ENCODE peak calls at places on chromosomes 4 and X, in ten cellular contexts. One of them, this sample, is unnamed.

GRCh38 chr4:152687974-152688599 is 8.3 kb upstream of the TMEM154 start:
- DNase-seq in adrenal gland: no peak
- DNase-seq in ovary: no peak
- DNase-seq in astrocyte of the cerebellum: no peak
- DNase-seq in fibroblast of pulmonary artery: no peak
- DNase-seq in progenitor cell of endocrine pancreas: no peak
- DNase-seq in AG09309: no peak
- DNase-seq in AG04450: no peak
- DNase-seq in Calu3: no peak
- DNase-seq in hepatocyte: no peak
- DNase-seq in this sample: no peak

GRCh38 chrX:49202022-49202421 is 2.0 kb upstream of the SYP start:
- DNase-seq in AG04450: no peak
- DNase-seq in astrocyte of the cerebellum: no peak
- DNase-seq in adrenal gland: no peak
- DNase-seq in Calu3: no peak
- DNase-seq in fibroblast of pulmonary artery: no peak
- DNase-seq in progenitor cell of endocrine pancreas: no peak
- DNase-seq in hepatocyte: no peak
- DNase-seq in AG09309: no peak
- DNase-seq in ovary: no peak
- DNase-seq in this sample: no peak

GRCh38 chrX:138777230-138777629 is 65.7 kb upstream of the FGF13 start:
- DNase-seq in Calu3: no peak
- DNase-seq in ovary: no peak
- DNase-seq in AG04450: no peak
- DNase-seq in adrenal gland: no peak
- DNase-seq in AG09309: no peak
- DNase-seq in fibroblast of pulmonary artery: no peak
- DNase-seq in astrocyte of the cerebellum: no peak
- DNase-seq in progenitor cell of endocrine pancreas: no peak
- DNase-seq in hepatocyte: no peak
- DNase-seq in this sample: no peak

GRCh38 chrX:2707334-2707760 is 16.3 kb downstream of the CD99 start:
- DNase-seq in AG09309: no peak
- DNase-seq in fibroblast of pulmonary artery: peak
- DNase-seq in ovary: no peak
- DNase-seq in hepatocyte: peak
- DNase-seq in AG04450: peak
- DNase-seq in adrenal gland: peak
- DNase-seq in progenitor cell of endocrine pancreas: no peak
- DNase-seq in Calu3: no peak
- DNase-seq in astrocyte of the cerebellum: no peak
- DNase-seq in this sample: no peak

GRCh38 chr4:74671074-74671698 is 123.1 kb downstream of the BTC start:
- DNase-seq in adrenal gland: peak
- DNase-seq in ovary: peak
- DNase-seq in progenitor cell of endocrine pancreas: peak
- DNase-seq in fibroblast of pulmonary artery: peak
- DNase-seq in hepatocyte: peak
- DNase-seq in AG04450: peak
- DNase-seq in astrocyte of the cerebellum: peak
- DNase-seq in AG09309: peak
- DNase-seq in Calu3: peak
- DNase-seq in this sample: no peak

GRCh38 chr4:156109943-156110925 is 156.6 kb upstream of the CTSO start:
- DNase-seq in Calu3: peak
- DNase-seq in ovary: peak
- DNase-seq in astrocyte of the cerebellum: no peak
- DNase-seq in fibroblast of pulmonary artery: peak
- DNase-seq in AG04450: no peak
- DNase-seq in adrenal gland: no peak
- DNase-seq in progenitor cell of endocrine pancreas: no peak
- DNase-seq in hepatocyte: peak
- DNase-seq in AG09309: no peak
- DNase-seq in this sample: no peak

GRCh38 chrX:69149466-69150293 is 15.6 kb downstream of the PJA1 start:
- DNase-seq in hepatocyte: no peak
- DNase-seq in progenitor cell of endocrine pancreas: no peak
- DNase-seq in astrocyte of the cerebellum: no peak
- DNase-seq in Calu3: no peak
- DNase-seq in adrenal gland: no peak
- DNase-seq in fibroblast of pulmonary artery: no peak
- DNase-seq in AG09309: no peak
- DNase-seq in AG04450: no peak
- DNase-seq in ovary: no peak
- DNase-seq in this sample: no peak

GRCh38 chr4:95835672-95836071 is 4.2 kb upstream of the PDHA2 start:
- DNase-seq in hepatocyte: peak
- DNase-seq in Calu3: no peak
- DNase-seq in adrenal gland: no peak
- DNase-seq in ovary: no peak
- DNase-seq in AG04450: no peak
- DNase-seq in AG09309: no peak
- DNase-seq in fibroblast of pulmonary artery: no peak
- DNase-seq in progenitor cell of endocrine pancreas: no peak
- DNase-seq in astrocyte of the cerebellum: no peak
- DNase-seq in this sample: no peak

GRCh38 chrX:133151320-133151719 is 54.4 kb upstream of the USP26 start:
- DNase-seq in hepatocyte: peak
- DNase-seq in fibroblast of pulmonary artery: no peak
- DNase-seq in adrenal gland: no peak
- DNase-seq in astrocyte of the cerebellum: no peak
- DNase-seq in ovary: no peak
- DNase-seq in Calu3: peak
- DNase-seq in progenitor cell of endocrine pancreas: no peak
- DNase-seq in AG09309: no peak
- DNase-seq in AG04450: no peak
- DNase-seq in this sample: no peak

GRCh38 chr4:21769404-21770147 is 179.0 kb downstream of the KCNIP4 start:
- DNase-seq in Calu3: peak
- DNase-seq in progenitor cell of endocrine pancreas: no peak
- DNase-seq in hepatocyte: no peak
- DNase-seq in AG09309: peak
- DNase-seq in adrenal gland: no peak
- DNase-seq in AG04450: no peak
- DNase-seq in fibroblast of pulmonary artery: peak
- DNase-seq in astrocyte of the cerebellum: peak
- DNase-seq in ovary: no peak
- DNase-seq in this sample: no peak

GRCh38 chrX:95056901-95057300 is 1382.9 kb downstream of the FAM133A start:
- DNase-seq in progenitor cell of endocrine pancreas: no peak
- DNase-seq in adrenal gland: no peak
- DNase-seq in fibroblast of pulmonary artery: peak
- DNase-seq in ovary: no peak
- DNase-seq in AG09309: no peak
- DNase-seq in hepatocyte: no peak
- DNase-seq in AG04450: no peak
- DNase-seq in Calu3: no peak
- DNase-seq in astrocyte of the cerebellum: peak
- DNase-seq in this sample: no peak

GRCh38 chr4:13647012-13647411 is 19.5 kb upstream of the BOD1L1 start:
- DNase-seq in progenitor cell of endocrine pancreas: no peak
- DNase-seq in AG09309: no peak
- DNase-seq in astrocyte of the cerebellum: no peak
- DNase-seq in fibroblast of pulmonary artery: no peak
- DNase-seq in hepatocyte: no peak
- DNase-seq in ovary: no peak
- DNase-seq in adrenal gland: no peak
- DNase-seq in Calu3: no peak
- DNase-seq in AG04450: no peak
- DNase-seq in this sample: no peak

GRCh38 chrX:39969099-39969825 is 128.5 kb downstream of the BCOR start:
- DNase-seq in progenitor cell of endocrine pancreas: no peak
- DNase-seq in ovary: no peak
- DNase-seq in Calu3: no peak
- DNase-seq in fibroblast of pulmonary artery: no peak
- DNase-seq in hepatocyte: no peak
- DNase-seq in astrocyte of the cerebellum: no peak
- DNase-seq in adrenal gland: no peak
- DNase-seq in AG09309: no peak
- DNase-seq in AG04450: no peak
- DNase-seq in this sample: no peak

GRCh38 chrX:70998402-70999027 is 67.6 kb upstream of the SLC7A3 start:
- DNase-seq in hepatocyte: peak
- DNase-seq in ovary: peak
- DNase-seq in fibroblast of pulmonary artery: peak
- DNase-seq in Calu3: peak
- DNase-seq in AG04450: no peak
- DNase-seq in progenitor cell of endocrine pancreas: no peak
- DNase-seq in AG09309: no peak
- DNase-seq in astrocyte of the cerebellum: peak
- DNase-seq in adrenal gland: peak
- DNase-seq in this sample: no peak

GRCh38 chr4:176063718-176064117 is 1.9 kb upstream of the WDR17 start:
- DNase-seq in AG09309: no peak
- DNase-seq in fibroblast of pulmonary artery: no peak
- DNase-seq in ovary: no peak
- DNase-seq in AG04450: no peak
- DNase-seq in progenitor cell of endocrine pancreas: no peak
- DNase-seq in astrocyte of the cerebellum: no peak
- DNase-seq in Calu3: no peak
- DNase-seq in adrenal gland: no peak
- DNase-seq in hepatocyte: no peak
- DNase-seq in this sample: no peak

GRCh38 chr4:14178421-14178820 is 550.9 kb upstream of the BOD1L1 start:
- DNase-seq in hepatocyte: peak
- DNase-seq in progenitor cell of endocrine pancreas: no peak
- DNase-seq in Calu3: peak
- DNase-seq in adrenal gland: no peak
- DNase-seq in astrocyte of the cerebellum: no peak
- DNase-seq in AG09309: no peak
- DNase-seq in fibroblast of pulmonary artery: peak
- DNase-seq in AG04450: no peak
- DNase-seq in ovary: no peak
- DNase-seq in this sample: no peak

GRCh38 chrX:48090123-48090522 is 18.7 kb upstream of the ZNF630 start:
- DNase-seq in hepatocyte: peak
- DNase-seq in astrocyte of the cerebellum: no peak
- DNase-seq in fibroblast of pulmonary artery: no peak
- DNase-seq in adrenal gland: no peak
- DNase-seq in AG04450: no peak
- DNase-seq in ovary: no peak
- DNase-seq in Calu3: no peak
- DNase-seq in AG09309: no peak
- DNase-seq in progenitor cell of endocrine pancreas: no peak
- DNase-seq in this sample: no peak

GRCh38 chr4:158673633-158674032 is 1.5 kb downstream of the ETFDH start:
- DNase-seq in Calu3: no peak
- DNase-seq in AG09309: no peak
- DNase-seq in progenitor cell of endocrine pancreas: no peak
- DNase-seq in ovary: no peak
- DNase-seq in fibroblast of pulmonary artery: no peak
- DNase-seq in astrocyte of the cerebellum: no peak
- DNase-seq in AG04450: no peak
- DNase-seq in hepatocyte: no peak
- DNase-seq in adrenal gland: no peak
- DNase-seq in this sample: no peak

GRCh38 chr4:183838987-183839712 is 66.0 kb upstream of the STOX2 start:
- DNase-seq in astrocyte of the cerebellum: peak
- DNase-seq in adrenal gland: no peak
- DNase-seq in AG04450: no peak
- DNase-seq in fibroblast of pulmonary artery: peak
- DNase-seq in hepatocyte: peak
- DNase-seq in ovary: no peak
- DNase-seq in progenitor cell of endocrine pancreas: no peak
- DNase-seq in Calu3: no peak
- DNase-seq in AG09309: no peak
- DNase-seq in this sample: no peak

GRCh38 chrX:2696698-2697215 is 5.7 kb downstream of the CD99 start:
- DNase-seq in astrocyte of the cerebellum: no peak
- DNase-seq in progenitor cell of endocrine pancreas: no peak
- DNase-seq in ovary: no peak
- DNase-seq in Calu3: no peak
- DNase-seq in adrenal gland: no peak
- DNase-seq in AG09309: no peak
- DNase-seq in hepatocyte: no peak
- DNase-seq in AG04450: peak
- DNase-seq in fibroblast of pulmonary artery: peak
- DNase-seq in this sample: no peak

GRCh38 chr4:6732441-6733357 is 16.7 kb downstream of the BLOC1S4 start:
- DNase-seq in AG09309: peak
- DNase-seq in fibroblast of pulmonary artery: peak
- DNase-seq in hepatocyte: peak
- DNase-seq in astrocyte of the cerebellum: peak
- DNase-seq in ovary: peak
- DNase-seq in adrenal gland: peak
- DNase-seq in AG04450: peak
- DNase-seq in Calu3: peak
- DNase-seq in progenitor cell of endocrine pancreas: no peak
- DNase-seq in this sample: no peak

GRCh38 chr4:39658756-39659155 is 20.1 kb upstream of the SMIM14 start:
- DNase-seq in ovary: no peak
- DNase-seq in AG09309: no peak
- DNase-seq in fibroblast of pulmonary artery: peak
- DNase-seq in hepatocyte: no peak
- DNase-seq in AG04450: no peak
- DNase-seq in adrenal gland: no peak
- DNase-seq in Calu3: no peak
- DNase-seq in astrocyte of the cerebellum: no peak
- DNase-seq in progenitor cell of endocrine pancreas: no peak
- DNase-seq in this sample: no peak
- TF ChIP-seq CTCF in ovary: no peak
- TF ChIP-seq CTCF in AG09309: peak
- TF ChIP-seq CTCF in fibroblast of pulmonary artery: peak
- TF ChIP-seq CTCF in hepatocyte: peak
- TF ChIP-seq CTCF in AG04450: peak
- TF ChIP-seq CTCF in adrenal gland: peak
- TF ChIP-seq CTCF in Calu3: no peak
- TF ChIP-seq CTCF in astrocyte of the cerebellum: peak
- TF ChIP-seq CTCF in progenitor cell of endocrine pancreas: no peak
- TF ChIP-seq CTCF in this sample: no peak

GRCh38 chrX:96843566-96843965 is 40.1 kb upstream of the RPA4 start:
- DNase-seq in AG04450: no peak
- DNase-seq in hepatocyte: peak
- DNase-seq in ovary: no peak
- DNase-seq in Calu3: no peak
- DNase-seq in fibroblast of pulmonary artery: peak
- DNase-seq in progenitor cell of endocrine pancreas: no peak
- DNase-seq in adrenal gland: no peak
- DNase-seq in AG09309: no peak
- DNase-seq in astrocyte of the cerebellum: no peak
- DNase-seq in this sample: no peak
- TF ChIP-seq CTCF in AG04450: no peak
- TF ChIP-seq CTCF in hepatocyte: peak
- TF ChIP-seq CTCF in ovary: no peak
- TF ChIP-seq CTCF in Calu3: no peak
- TF ChIP-seq CTCF in fibroblast of pulmonary artery: peak
- TF ChIP-seq CTCF in progenitor cell of endocrine pancreas: peak
- TF ChIP-seq CTCF in adrenal gland: no peak
- TF ChIP-seq CTCF in AG09309: peak
- TF ChIP-seq CTCF in astrocyte of the cerebellum: peak
- TF ChIP-seq CTCF in this sample: no peak

GRCh38 chrX:80246273-80246672 is 174.0 kb upstream of the TENT5D start:
- DNase-seq in AG09309: no peak
- DNase-seq in AG04450: no peak
- DNase-seq in astrocyte of the cerebellum: no peak
- DNase-seq in adrenal gland: no peak
- DNase-seq in fibroblast of pulmonary artery: no peak
- DNase-seq in progenitor cell of endocrine pancreas: no peak
- DNase-seq in Calu3: no peak
- DNase-seq in ovary: no peak
- DNase-seq in hepatocyte: no peak
- DNase-seq in this sample: no peak
- TF ChIP-seq CTCF in AG09309: no peak
- TF ChIP-seq CTCF in AG04450: no peak
- TF ChIP-seq CTCF in astrocyte of the cerebellum: no peak
- TF ChIP-seq CTCF in adrenal gland: no peak
- TF ChIP-seq CTCF in fibroblast of pulmonary artery: no peak
- TF ChIP-seq CTCF in progenitor cell of endocrine pancreas: no peak
- TF ChIP-seq CTCF in Calu3: no peak
- TF ChIP-seq CTCF in ovary: no peak
- TF ChIP-seq CTCF in hepatocyte: peak
- TF ChIP-seq CTCF in this sample: no peak

GRCh38 chr4:137610960-137611359 is 78.7 kb upstream of the PCDH18 start:
- DNase-seq in AG09309: no peak
- DNase-seq in progenitor cell of endocrine pancreas: no peak
- DNase-seq in fibroblast of pulmonary artery: peak
- DNase-seq in ovary: no peak
- DNase-seq in AG04450: no peak
- DNase-seq in astrocyte of the cerebellum: no peak
- DNase-seq in Calu3: peak
- DNase-seq in hepatocyte: peak
- DNase-seq in adrenal gland: no peak
- DNase-seq in this sample: no peak
- TF ChIP-seq CTCF in AG09309: peak
- TF ChIP-seq CTCF in progenitor cell of endocrine pancreas: peak
- TF ChIP-seq CTCF in fibroblast of pulmonary artery: peak
- TF ChIP-seq CTCF in ovary: no peak
- TF ChIP-seq CTCF in AG04450: peak
- TF ChIP-seq CTCF in astrocyte of the cerebellum: peak
- TF ChIP-seq CTCF in Calu3: peak
- TF ChIP-seq CTCF in hepatocyte: peak
- TF ChIP-seq CTCF in adrenal gland: peak
- TF ChIP-seq CTCF in this sample: peak